ENCODE peak calls at places on chromosome 1, in six cellular contexts. T is GM12878, Z is HepG2, R is A549, K is endothelial cell of umbilical vein, B is K562. O is an unnamed sample.

GRCh38 chr1:74513396-74513795 is 985 bp upstream of the LRRC53 start:
- DNase-seq in T (no peak), Z (no peak), R (no peak), K (no peak), B (no peak), O (peak; percentile 29)

GRCh38 chr1:160429702-160430535 is 29.6 kb downstream of the VANGL2 start:
- DNase-seq in T (peak; percentile 95), Z (no peak), R (no peak), K (no peak), B (no peak), O (no peak)

GRCh38 chr1:99919221-99919620 is 50.6 kb upstream of the SLC35A3 start:
- DNase-seq in T (no peak), Z (no peak), R (no peak), K (no peak), B (no peak), O (peak; percentile 20)

GRCh38 chr1:53409233-53409632 is 50.0 kb upstream of the DMRTB1 start:
- DNase-seq in T (no peak), Z (no peak), R (no peak), K (no peak), B (no peak), O (no peak)

GRCh38 chr1:107525146-107525545 is 384.3 kb downstream of the NTNG1 start:
- DNase-seq in T (no peak), Z (peak; percentile 36), R (no peak), K (no peak), B (no peak), O (peak; percentile 6)

GRCh38 chr1:65108025-65108692 is 39.8 kb upstream of the AK4 start:
- DNase-seq in T (no peak), Z (no peak), R (no peak), K (no peak), B (no peak), O (no peak)

GRCh38 chr1:202343652-202344349 is 2.1 kb upstream of the UBE2T start:
- DNase-seq in T (no peak), Z (peak; percentile 56), R (peak; percentile 39), K (peak; percentile 40), B (peak; percentile 45), O (peak; percentile 58)

GRCh38 chr1:14725641-14726213 is 127.2 kb downstream of the KAZN start:
- DNase-seq in T (no peak), Z (no peak), R (no peak), K (no peak), B (no peak), O (no peak)

GRCh38 chr1:195005338-195005737 is 1602.9 kb downstream of the KCNT2 start:
- DNase-seq in T (no peak), Z (no peak), R (no peak), K (no peak), B (no peak), O (no peak)

GRCh38 chr1:156303241-156303640 is 4.1 kb upstream of the VHLL start:
- DNase-seq in T (no peak), Z (no peak), R (no peak), K (no peak), B (no peak), O (no peak)

GRCh38 chr1:34708106-34708505 is 46.7 kb upstream of the GJB5 start:
- DNase-seq in T (no peak), Z (no peak), R (no peak), K (no peak), B (no peak), O (no peak)

GRCh38 chr1:42211224-42211623 is 46.7 kb upstream of the GUCA2A start:
- DNase-seq in T (no peak), Z (no peak), R (no peak), K (peak; percentile 42), B (no peak), O (no peak)

GRCh38 chr1:31416101-31416736 is 3.2 kb downstream of the SERINC2 start:
- DNase-seq in T (no peak), Z (no peak), R (no peak), K (no peak), B (no peak), O (no peak)

GRCh38 chr1:228299901-228300300 is 92.1 kb downstream of the OBSCN start:
- DNase-seq in T (no peak), Z (no peak), R (no peak), K (no peak), B (no peak), O (no peak)

GRCh38 chr1:228297822-228298221 is 90.0 kb downstream of the OBSCN start:
- DNase-seq in T (no peak), Z (no peak), R (no peak), K (no peak), B (no peak), O (no peak)

GRCh38 chr1:228298471-228298870 is 90.6 kb downstream of the OBSCN start:
- DNase-seq in T (no peak), Z (no peak), R (no peak), K (no peak), B (no peak), O (no peak)

GRCh38 chr1:228297242-228297641 is 89.4 kb downstream of the OBSCN start:
- DNase-seq in T (no peak), Z (no peak), R (no peak), K (no peak), B (no peak), O (no peak)

GRCh38 chr1:228299211-228299610 is 91.4 kb downstream of the OBSCN start:
- DNase-seq in T (no peak), Z (no peak), R (no peak), K (no peak), B (no peak), O (no peak)
- TF ChIP-seq MYC in T (no peak), Z (no peak), R (no peak), K (no peak), B (no peak), O (no peak)

DNA sequence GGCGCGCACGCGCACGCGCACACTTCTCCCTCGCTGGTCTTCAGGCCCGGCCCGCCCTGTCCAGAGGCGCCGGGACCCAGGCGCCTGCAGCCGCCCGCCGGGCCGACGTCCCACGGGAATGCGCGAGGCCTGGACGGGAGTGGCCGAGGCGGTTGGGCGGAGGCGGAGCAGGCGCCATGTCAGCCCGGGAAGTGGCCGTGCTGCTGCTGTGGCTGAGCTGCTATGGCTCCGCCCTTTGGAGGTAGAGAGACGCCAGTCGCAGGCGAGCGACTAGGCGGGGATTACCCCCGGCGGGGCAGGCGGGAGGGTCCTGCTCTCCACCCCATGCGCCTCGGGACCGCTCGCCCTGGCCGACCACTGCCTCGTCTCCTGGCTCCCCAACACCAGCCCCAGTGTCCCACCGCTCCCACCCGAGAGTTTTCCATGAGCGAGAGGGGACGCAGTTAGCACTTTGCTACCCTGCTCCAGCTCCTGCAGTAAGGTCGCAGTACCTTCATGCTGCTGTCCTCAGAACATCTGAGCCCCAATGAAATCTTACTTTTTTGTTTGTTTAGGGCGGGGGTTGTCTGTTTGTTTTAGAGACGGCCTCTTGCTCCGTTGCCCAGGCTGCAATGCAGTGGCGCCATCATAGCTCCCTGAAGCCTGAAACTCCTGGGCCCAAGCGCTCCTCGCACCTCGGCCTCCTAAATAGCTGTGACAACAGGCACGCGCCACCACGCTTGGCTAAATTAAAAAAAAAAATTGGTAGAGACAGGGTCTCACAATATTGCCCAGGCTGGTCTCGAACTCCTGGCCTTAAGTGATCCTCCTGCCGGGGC is at the start of gene CATSPERE:
- DNase-seq in T (no peak), Z (no peak), R (peak; percentile 87), K (peak; percentile 93), B (no peak), O (peak; percentile 96)
- TF ChIP-seq POLR2A in T (peak; percentile 91), Z (no peak), R (peak; percentile 83), K (peak; percentile 84), B (no peak), O (peak; percentile 79)

DNA sequence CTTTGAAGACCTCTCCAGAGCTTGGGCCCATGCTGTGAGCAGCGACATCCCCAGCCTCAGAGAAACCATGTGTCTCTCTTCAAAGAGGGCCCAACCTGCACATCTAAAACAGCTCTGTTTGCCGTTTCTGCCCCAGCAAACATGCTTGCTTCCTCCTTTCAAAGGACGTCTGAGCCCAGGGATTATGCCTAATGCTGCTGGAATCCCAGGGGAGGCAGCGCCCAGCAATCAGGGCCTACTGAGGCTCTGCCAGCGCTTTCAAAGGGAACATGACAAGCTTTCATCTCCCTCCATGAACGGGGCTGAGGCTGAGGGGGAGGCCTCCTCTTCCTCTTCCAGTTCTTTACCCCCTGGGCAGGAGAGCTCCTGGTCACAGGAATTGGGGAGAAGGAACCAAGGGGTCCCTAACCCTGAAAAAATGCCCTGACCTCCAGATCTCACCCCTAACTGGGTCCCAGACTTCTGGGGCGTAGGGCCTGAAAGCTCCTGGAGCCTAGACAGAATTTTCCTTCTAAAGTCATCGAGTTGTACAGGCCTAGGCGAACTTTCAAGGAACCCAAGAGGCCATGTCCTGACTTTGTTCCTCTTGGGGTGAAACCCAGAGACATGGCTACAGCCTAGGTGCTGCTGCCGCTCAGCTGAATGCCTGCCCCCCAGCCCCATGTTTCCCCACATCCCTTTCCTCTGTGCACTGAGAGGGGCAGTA is 13.4 kb upstream of the ASCL5 start:
- DNase-seq in T (no peak), Z (peak; percentile 33), R (no peak), K (no peak), B (no peak), O (peak; percentile 15)
- TF ChIP-seq MYC in T (no peak), Z (no peak), R (no peak), K (no peak), B (no peak), O (no peak)

DNA sequence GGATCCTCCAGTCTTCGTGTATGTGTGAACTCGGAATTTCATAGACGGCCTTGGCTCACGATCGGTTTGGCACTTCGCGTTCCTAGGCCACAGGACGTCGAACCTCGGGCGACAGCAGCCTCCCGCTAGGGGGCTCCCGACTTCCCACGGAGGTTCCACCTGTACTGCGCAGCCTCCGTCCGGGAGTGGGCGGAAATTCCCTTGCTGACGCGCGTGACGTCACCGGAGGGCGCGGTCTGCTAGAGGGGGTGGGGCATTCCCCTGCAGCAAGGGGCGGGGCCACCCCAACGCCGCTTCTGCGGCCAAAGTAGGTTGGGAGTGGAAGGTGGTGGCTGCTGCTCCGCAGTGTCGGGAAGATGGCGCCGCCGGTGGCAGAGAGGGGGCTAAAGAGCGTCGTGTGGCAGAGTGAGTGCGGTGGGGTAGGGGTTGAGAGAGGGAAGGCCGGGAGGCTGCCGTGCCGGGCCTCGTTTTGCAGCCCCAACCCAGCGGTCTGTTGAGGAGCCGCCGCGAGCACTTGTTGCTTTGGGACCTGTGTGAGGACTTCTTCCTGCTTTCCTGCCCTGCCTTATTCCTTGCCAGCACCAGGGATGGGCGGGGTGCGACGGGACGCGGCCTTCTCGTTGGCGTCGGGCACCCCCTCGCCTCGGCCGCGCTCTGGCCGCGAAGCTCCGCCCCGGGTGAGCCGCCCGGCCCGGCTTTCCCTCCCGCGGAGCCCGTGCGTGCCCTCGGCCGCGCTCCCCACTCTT is at the start of gene STXBP3:
- DNase-seq in T (peak; percentile 95), Z (peak; percentile 91), R (peak; percentile 73), K (peak; percentile 99), B (peak; percentile 99), O (peak; percentile 96)
- TF ChIP-seq POLR2A in T (peak; percentile 97), Z (peak; percentile 96), R (peak; percentile 90), K (peak; percentile 97), B (peak; percentile 99), O (peak; percentile 95)

GRCh38 chr1:78887459-78887858 is 119.1 kb downstream of the ADGRL4 start:
- DNase-seq in T (no peak), Z (no peak), R (no peak), K (no peak), B (no peak), O (no peak)
- TF ChIP-seq MYC in T (no peak), Z (no peak), R (no peak), K (no peak), B (no peak), O (no peak)

GRCh38 chr1:235650341-235651169 is 971 bp upstream of the GNG4 start:
- DNase-seq in T (no peak), Z (peak; percentile 90), R (no peak), K (no peak), B (no peak), O (no peak)
- TF ChIP-seq POLR2A in T (no peak), Z (peak; percentile 94), R (no peak), K (no peak), B (no peak), O (no peak)

GRCh38 chr1:78102082-78102481 is 56.3 kb downstream of the GIPC2 start:
- DNase-seq in T (no peak), Z (no peak), R (no peak), K (peak; percentile 69), B (no peak), O (no peak)
- TF ChIP-seq MYC in T (no peak), Z (no peak), R (no peak), K (no peak), B (no peak), O (no peak)